ENCODE peak calls at places on chromosomes 11 and 22, in ten cellular contexts. V, N, U, X, W, A, R, I, D and Z are unnamed samples.

GRCh38 chr11:88295028-88295427 is 42.5 kb downstream of the CTSC start:
- DNase-seq in I (no peak), R (no peak), W (no peak), U (no peak), N (no peak), A (no peak), X (no peak), V (no peak), D (no peak), Z (no peak)

GRCh38 chr22:19691721-19692341 is 22.5 kb upstream of the SEPTIN5 start:
- DNase-seq in A (no peak), R (peak), W (no peak), V (no peak), X (no peak), U (no peak), D (no peak), N (no peak), I (no peak), Z (no peak)

GRCh38 chr11:45391168-45391850 is 105.2 kb upstream of the SYT13 start:
- DNase-seq in V (no peak), D (no peak), U (no peak), N (no peak), I (no peak), W (no peak), R (no peak), X (no peak), A (no peak), Z (no peak)

GRCh38 chr22:38298312-38299000 is 18.8 kb downstream of the CSNK1E start:
- DNase-seq in V (no peak), I (peak), X (peak), N (peak), W (no peak), R (no peak), A (no peak), U (no peak), D (no peak), Z (peak)

GRCh38 chr11:130063398-130063797 is 6.3 kb upstream of the APLP2 start:
- DNase-seq in X (no peak), N (no peak), V (no peak), I (no peak), R (no peak), W (no peak), A (no peak), U (no peak), D (no peak), Z (no peak)

GRCh38 chr11:33160147-33160546 is 1.1 kb downstream of the CSTF3 start:
- DNase-seq in D (no peak), W (no peak), R (no peak), N (peak), V (no peak), I (peak), A (no peak), X (no peak), U (no peak), Z (peak)

GRCh38 chr11:91664521-91664920 is 560.1 kb upstream of the FAT3 start:
- DNase-seq in V (no peak), R (no peak), A (no peak), I (no peak), D (no peak), W (no peak), U (no peak), X (no peak), N (no peak), Z (no peak)

GRCh38 chr11:131690776-131691557 is 320.6 kb downstream of the NTM start:
- DNase-seq in R (no peak), D (no peak), X (no peak), I (no peak), A (no peak), V (no peak), U (no peak), N (no peak), W (no peak), Z (no peak)

GRCh38 chr11:95659088-95659487 is 130.5 kb downstream of the FAM76B start:
- DNase-seq in W (no peak), I (no peak), X (no peak), V (no peak), N (no peak), R (no peak), D (no peak), A (no peak), U (no peak), Z (no peak)

GRCh38 chr11:66976048-66976467 is 954 bp downstream of the C11orf86 start:
- DNase-seq in N (no peak), A (no peak), X (no peak), R (no peak), W (no peak), U (no peak), V (no peak), D (no peak), I (peak), Z (peak)

GRCh38 chr11:1691878-1692707 is 4.9 kb upstream of the KRTAP5-6 start:
- DNase-seq in I (no peak), D (no peak), N (no peak), R (no peak), A (no peak), W (no peak), V (no peak), U (no peak), X (no peak), Z (no peak)

GRCh38 chr11:75673977-75674582 is 5.2 kb upstream of the MAP6 start:
- DNase-seq in V (no peak), I (peak), R (no peak), D (peak), W (no peak), U (no peak), X (no peak), N (peak), A (no peak), Z (peak)

GRCh38 chr11:15497366-15497765 is 382.6 kb downstream of the INSC start:
- DNase-seq in N (no peak), W (no peak), V (no peak), A (peak), R (no peak), U (no peak), I (no peak), D (no peak), X (no peak), Z (no peak)

GRCh38 chr11:122173587-122173986 is 57.6 kb upstream of the BLID start:
- DNase-seq in A (no peak), V (no peak), W (no peak), N (no peak), D (no peak), I (no peak), U (no peak), R (no peak), X (no peak), Z (no peak)

GRCh38 chr22:29704528-29705285 is 15.1 kb upstream of the CABP7 start:
- DNase-seq in W (peak), U (no peak), I (peak), X (no peak), V (no peak), N (no peak), D (no peak), R (no peak), A (no peak), Z (peak)

GRCh38 chr11:78268516-78269410 is 80.0 kb downstream of the USP35 start:
- DNase-seq in R (no peak), I (no peak), D (no peak), W (peak), N (peak), X (no peak), V (no peak), A (peak), U (no peak), Z (no peak)

GRCh38 chr22:28574159-28574788 is 105.4 kb downstream of the TTC28 start:
- DNase-seq in D (no peak), I (no peak), W (no peak), V (no peak), N (no peak), R (no peak), U (no peak), A (no peak), X (no peak), Z (no peak)

GRCh38 chr11:18632841-18633240 is 1.3 kb downstream of the SPTY2D1 start:
- DNase-seq in W (no peak), U (no peak), X (no peak), N (no peak), I (no peak), A (no peak), V (no peak), D (no peak), R (no peak), Z (no peak)

GRCh38 chr11:107018274-107018901 is at the start of gene GUCY1A2:
- DNase-seq in X (no peak), A (peak), I (no peak), V (no peak), U (peak), R (no peak), D (no peak), W (no peak), N (no peak), Z (no peak)

GRCh38 chr11:57180141-57180561 is 1.6 kb upstream of the LRRC55 start:
- DNase-seq in N (no peak), I (no peak), X (no peak), D (no peak), R (no peak), U (no peak), A (no peak), W (no peak), V (no peak), Z (peak)

GRCh38 chr11:67260406-67260805 is 5.9 kb upstream of the GRK2 start:
- DNase-seq in I (no peak), R (no peak), W (no peak), V (no peak), U (no peak), N (no peak), A (no peak), D (no peak), X (no peak), Z (peak)

GRCh38 chr22:24302591-24302990 is 32.0 kb downstream of the SPECC1L start:
- DNase-seq in R (no peak), N (no peak), V (no peak), U (no peak), A (no peak), I (no peak), D (no peak), W (no peak), X (no peak), Z (no peak)

GRCh38 chr22:48284671-48285070 is 1522.2 kb downstream of the TBC1D22A start:
- DNase-seq in I (no peak), W (no peak), V (no peak), U (no peak), R (no peak), X (no peak), A (no peak), N (no peak), D (no peak), Z (no peak)

GRCh38 chr11:60809691-60810090 is 24.6 kb downstream of the MS4A10 start:
- DNase-seq in N (no peak), R (no peak), U (no peak), X (no peak), V (no peak), W (no peak), A (no peak), I (no peak), D (no peak), Z (no peak)

GRCh38 chr22:48505891-48506290 is 1321.8 kb downstream of the BRD1 start:
- DNase-seq in R (no peak), W (no peak), U (no peak), V (no peak), A (no peak), D (no peak), X (no peak), N (no peak), I (no peak), Z (no peak)

GRCh38 chr22:43007519-43008102 is 7.3 kb downstream of the PACSIN2 start:
- DNase-seq in A (no peak), I (peak), X (no peak), D (no peak), V (no peak), R (no peak), W (no peak), N (no peak), U (no peak), Z (no peak)

GRCh38 chr11:107651672-107652071 is 60.2 kb downstream of the SLN start:
- DNase-seq in V (no peak), U (no peak), R (no peak), N (no peak), D (no peak), X (no peak), W (no peak), A (no peak), I (no peak), Z (no peak)

GRCh38 chr11:108370990-108371389 is 96.3 kb downstream of the C11orf65 start:
- DNase-seq in R (no peak), V (no peak), N (no peak), W (no peak), D (no peak), U (no peak), I (no peak), A (no peak), X (no peak), Z (no peak)

GRCh38 chr11:113274708-113275582 is 39.4 kb upstream of the TTC12 start:
- DNase-seq in V (no peak), N (no peak), R (no peak), A (no peak), D (no peak), W (no peak), I (no peak), X (no peak), U (no peak), Z (peak)

GRCh38 chr22:44219101-44219870 is 38.6 kb downstream of the PARVG start:
- DNase-seq in D (no peak), V (no peak), N (no peak), W (no peak), I (no peak), X (no peak), R (no peak), U (no peak), A (no peak), Z (no peak)

GRCh38 chr11:3105791-3106735 is 48.8 kb upstream of the CARS1 start:
- DNase-seq in A (no peak), W (no peak), V (no peak), U (peak), D (no peak), X (no peak), N (no peak), R (peak), I (no peak), Z (no peak)

GRCh38 chr22:28923826-28924732 is 40.7 kb downstream of the ZNRF3 start:
- DNase-seq in V (no peak), U (peak), X (no peak), W (no peak), R (no peak), A (peak), I (no peak), N (no peak), D (no peak), Z (no peak)

GRCh38 chr11:105000797-105001196 is 22.2 kb downstream of the CASP5 start:
- DNase-seq in X (peak), R (no peak), I (peak), U (no peak), A (peak), D (peak), V (no peak), W (no peak), N (no peak), Z (peak)

GRCh38 chr22:40599731-40600130 is 36.8 kb downstream of the MRTFA start:
- DNase-seq in I (no peak), X (no peak), U (no peak), D (no peak), V (no peak), W (no peak), R (no peak), N (no peak), A (no peak), Z (no peak)

GRCh38 chr11:131875611-131876010 is 505.2 kb downstream of the NTM start:
- DNase-seq in R (no peak), U (no peak), I (no peak), D (no peak), W (no peak), A (no peak), V (no peak), N (no peak), X (no peak), Z (no peak)